ENCODE peak calls at places on chromosomes 4 and X, in four cellular contexts. B, Y, O and P are unnamed samples.

GRCh38 chr4:127188847-127189246 is 443.9 kb upstream of the INTU start:
- DNase-seq in B (no peak), Y (no peak), O (no peak), P (no peak)

GRCh38 chrX:108072746-108073145 is 18.6 kb downstream of the PSMD10 start:
- DNase-seq in B (no peak), Y (no peak), O (peak), P (no peak)

GRCh38 chrX:17859609-17860178 is 1.4 kb downstream of the RAI2 start:
- DNase-seq in B (no peak), Y (peak), O (no peak), P (no peak)

GRCh38 chr4:95092762-95093161 is 335.0 kb downstream of the BMPR1B start:
- DNase-seq in B (no peak), Y (no peak), O (no peak), P (no peak)

GRCh38 chrX:69424161-69424560 is 80.0 kb upstream of the NALF2 start:
- DNase-seq in B (no peak), Y (no peak), O (peak), P (peak)

GRCh38 chrX:40058719-40059118 is 39.0 kb downstream of the BCOR start:
- DNase-seq in B (no peak), Y (no peak), O (no peak), P (no peak)

GRCh38 chr4:40553995-40554394 is 75.7 kb downstream of the RBM47 start:
- DNase-seq in B (no peak), Y (no peak), O (no peak), P (no peak)

GRCh38 chr4:168337550-168337940 is 19.0 kb upstream of the DDX60 start:
- DNase-seq in B (no peak), Y (no peak), O (peak), P (no peak)

GRCh38 chrX:24799565-24799964 is 105.8 kb downstream of the POLA1 start:
- DNase-seq in B (no peak), Y (no peak), O (no peak), P (no peak)

GRCh38 chr4:148248824-148249223 is 193.4 kb downstream of the NR3C2 start:
- DNase-seq in B (no peak), Y (no peak), O (no peak), P (no peak)

GRCh38 chrX:49192722-49193328 is 6.7 kb upstream of the PRICKLE3 start:
- DNase-seq in B (no peak), Y (peak), O (peak), P (no peak)

GRCh38 chrX:68363984-68364383 is 69.3 kb downstream of the OPHN1 start:
- DNase-seq in B (no peak), Y (no peak), O (no peak), P (no peak)

GRCh38 chrX:47579537-47579936 is 2.7 kb upstream of the TIMP1 start:
- DNase-seq in B (no peak), Y (no peak), O (peak), P (no peak)

GRCh38 chr4:139957986-139958737 is 195.8 kb downstream of the MAML3 start:
- DNase-seq in B (no peak), Y (no peak), O (no peak), P (no peak)

GRCh38 chr4:186810613-186811150 is 87.0 kb upstream of the FAT1 start:
- DNase-seq in B (no peak), Y (no peak), O (no peak), P (no peak)

GRCh38 chr4:71713611-71714203 is 70.2 kb downstream of the GC start:
- DNase-seq in B (no peak), Y (no peak), O (peak), P (no peak)

GRCh38 chr4:72376901-72377300 is 192.1 kb downstream of the ADAMTS3 start:
- DNase-seq in B (no peak), Y (no peak), O (no peak), P (no peak)

GRCh38 chr4:153533387-153533786 is 67.2 kb downstream of the TMEM131L start:
- DNase-seq in B (no peak), Y (no peak), O (no peak), P (no peak)

GRCh38 chr4:7252051-7252450 is 59.7 kb downstream of the SORCS2 start:
- DNase-seq in B (no peak), Y (no peak), O (no peak), P (no peak)